ENCODE peak calls at places on chromosomes 4 and X, in eight cellular contexts. L is CD4-positive, alpha-beta memory T cell; W is lung; H is psoas muscle; U is adrenal gland; J is breast epithelium; V is tibial nerve; O is epithelial cell of esophagus. X is an unnamed sample.
A peak's percentile ranks its signal among the peaks of the same experiment; 100 is the strongest.

GRCh38 chrX:9656277-9656676 is 109.4 kb downstream of the GPR143 start:
- DNase-seq in L (no peak), W (no peak), H (no peak), U (no peak), J (no peak), V (no peak), O (no peak), X (peak; percentile 38)

GRCh38 chr4:139889194-139889762 is 223.7 kb downstream of the MGST2 start:
- DNase-seq in L (no peak), W (no peak), H (no peak), U (no peak), J (no peak), V (no peak), O (peak; percentile 97), X (no peak)

GRCh38 chrX:105461013-105461412 is 240.5 kb upstream of the TEX13A start:
- DNase-seq in L (no peak), W (no peak), H (no peak), U (no peak), J (no peak), V (no peak), O (peak; percentile 69), X (no peak)

GRCh38 chr4:114251020-114251419 is 271.6 kb upstream of the ARSJ start:
- DNase-seq in L (no peak), W (no peak), H (no peak), U (no peak), J (no peak), V (no peak), O (peak; percentile 51), X (no peak)

GRCh38 chr4:53653484-53654053 is 62.3 kb upstream of the LNX1 start:
- DNase-seq in L (no peak), W (no peak), H (no peak), U (peak; percentile 65), J (no peak), V (no peak), O (peak; percentile 12), X (no peak)

GRCh38 chrX:16966745-16967144 is 20.3 kb downstream of the REPS2 start:
- DNase-seq in L (no peak), W (no peak), H (no peak), U (no peak), J (no peak), V (no peak), O (no peak), X (no peak)

GRCh38 chrX:150450519-150451177 is 87.5 kb downstream of the MAMLD1 start:
- DNase-seq in L (no peak), W (no peak), H (no peak), U (no peak), J (no peak), V (no peak), O (peak; percentile 16), X (no peak)

GRCh38 chr4:67909910-67910905 is 26.4 kb upstream of the TMPRSS11D start:
- DNase-seq in L (no peak), W (no peak), H (no peak), U (no peak), J (no peak), V (no peak), O (no peak), X (no peak)

GRCh38 chr4:52950226-52950625 is 88.1 kb downstream of the RASL11B start:
- DNase-seq in L (no peak), W (no peak), H (no peak), U (no peak), J (no peak), V (no peak), O (no peak), X (no peak)

GRCh38 chrX:1246816-1247215 is 21.8 kb upstream of the CSF2RA start:
- DNase-seq in L (peak; percentile 72), W (peak; percentile 73), H (peak; percentile 75), U (peak; percentile 84), J (peak; percentile 54), V (peak; percentile 67), O (peak; percentile 24), X (peak; percentile 69)

GRCh38 chr4:64897683-64898082 is 488.4 kb upstream of the TECRL start:
- DNase-seq in L (no peak), W (no peak), H (no peak), U (no peak), J (no peak), V (no peak), O (no peak), X (no peak)

GRCh38 chrX:96705905-96706304 is 21.3 kb downstream of the DIAPH2 start:
- DNase-seq in L (no peak), W (no peak), H (no peak), U (no peak), J (no peak), V (no peak), O (no peak), X (no peak)

GRCh38 chr4:139054791-139055376 is 39.3 kb downstream of the NOCT start:
- DNase-seq in L (no peak), W (no peak), H (no peak), U (no peak), J (no peak), V (no peak), O (no peak), X (no peak)

GRCh38 chr4:123593655-123594054 is 197.1 kb downstream of the SPRY1 start:
- DNase-seq in L (no peak), W (no peak), H (no peak), U (no peak), J (no peak), V (no peak), O (no peak), X (no peak)

GRCh38 chr4:24780936-24781538 is 14.3 kb upstream of the SOD3 start:
- DNase-seq in L (no peak), W (no peak), H (no peak), U (no peak), J (no peak), V (no peak), O (no peak), X (no peak)

GRCh38 chr4:152063301-152064235 is 302.8 kb upstream of the GATB start:
- DNase-seq in L (peak; percentile 73), W (no peak), H (peak; percentile 69), U (peak; percentile 67), J (no peak), V (no peak), O (peak; percentile 40), X (no peak)

GRCh38 chrX:20857746-20858145 is 516.5 kb upstream of the CNKSR2 start:
- DNase-seq in L (no peak), W (no peak), H (no peak), U (no peak), J (no peak), V (no peak), O (peak; percentile 4), X (no peak)

GRCh38 chr4:73187325-73187724 is 71.3 kb downstream of the ANKRD17 start:
- DNase-seq in L (no peak), W (no peak), H (no peak), U (no peak), J (no peak), V (no peak), O (no peak), X (no peak)

GRCh38 chr4:2256781-2257191 is 5.1 kb downstream of the MXD4 start:
- DNase-seq in L (peak; percentile 32), W (peak; percentile 35), H (peak; percentile 80), U (peak; percentile 86), J (peak; percentile 49), V (peak; percentile 34), O (no peak), X (no peak)
- H3K4me3 ChIP-seq in L (no peak overlapping the region), W (no peak overlapping the region), H (no peak overlapping the region), U (no peak overlapping the region), J (no peak overlapping the region), V (peak overlapping the region; percentile 8), O (no peak overlapping the region), X (no peak overlapping the region)

DNA sequence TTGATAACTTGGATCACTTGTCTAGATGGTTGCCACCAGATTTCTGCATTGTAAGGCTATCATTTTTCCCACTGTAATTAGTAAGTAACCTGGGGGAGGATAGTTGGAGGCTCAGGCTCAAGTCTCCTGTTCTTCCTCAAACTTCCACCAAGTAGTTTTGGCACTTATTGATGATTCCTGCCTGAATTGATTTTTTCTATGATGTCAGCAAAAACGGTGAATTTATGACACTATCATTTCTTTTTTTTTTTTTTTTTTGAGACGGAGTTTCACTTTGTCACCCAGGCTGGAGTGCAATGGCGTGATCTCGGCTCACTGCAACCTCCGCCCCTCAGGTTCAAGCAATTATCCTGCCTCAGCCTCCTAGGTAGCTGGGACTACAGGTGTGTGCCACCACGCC is 12.4 kb downstream of the TMSB4X start:
- DNase-seq in L (no peak), W (no peak), H (no peak), U (no peak), J (no peak), V (no peak), O (no peak), X (no peak)
- H3K4me3 ChIP-seq in L (no peak overlapping the region), W (no peak overlapping the region), H (no peak overlapping the region), U (no peak overlapping the region), J (no peak overlapping the region), V (no peak overlapping the region), O (no peak overlapping the region), X (no peak overlapping the region)

DNA sequence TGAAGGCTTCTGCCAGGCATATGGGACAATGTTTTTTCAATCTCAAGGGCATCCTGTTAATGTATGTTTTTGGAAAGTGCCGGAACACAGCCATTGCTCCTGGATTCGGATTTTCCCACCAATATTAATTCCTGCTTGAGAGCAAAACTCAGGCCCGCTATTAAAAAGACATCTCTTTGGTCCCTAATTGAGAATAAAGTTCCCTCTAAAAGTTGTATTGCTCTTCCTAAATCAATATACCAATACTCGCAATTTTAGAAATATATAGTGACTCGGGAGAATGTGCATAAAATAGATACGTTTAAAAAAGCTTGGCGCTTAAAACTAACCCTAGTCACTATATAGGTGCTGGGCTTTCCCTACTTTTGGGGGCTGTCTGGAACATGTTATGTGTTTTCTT is 15.5 kb upstream of the PITX2 start:
- DNase-seq in L (no peak), W (no peak), H (no peak), U (no peak), J (no peak), V (no peak), O (no peak), X (no peak)
- H3K4me3 ChIP-seq in L (no peak overlapping the region), W (no peak overlapping the region), H (no peak overlapping the region), U (no peak overlapping the region), J (no peak overlapping the region), V (no peak overlapping the region), O (no peak overlapping the region), X (no peak overlapping the region)

GRCh38 chr4:154414796-154415195 is 76.8 kb downstream of the DCHS2 start:
- DNase-seq in L (no peak), W (no peak), H (no peak), U (no peak), J (no peak), V (no peak), O (no peak), X (no peak)

GRCh38 chr4:154415313-154415712 is 76.3 kb downstream of the DCHS2 start:
- DNase-seq in L (no peak), W (no peak), H (no peak), U (no peak), J (no peak), V (no peak), O (no peak), X (no peak)

GRCh38 chr4:154416183-154416543 is 75.4 kb downstream of the DCHS2 start:
- DNase-seq in L (no peak), W (no peak), H (peak; percentile 53), U (peak; percentile 67), J (no peak), V (no peak), O (peak; percentile 3), X (no peak)

GRCh38 chr4:154421618-154422017 is 70.0 kb downstream of the DCHS2 start:
- DNase-seq in L (no peak), W (no peak), H (no peak), U (no peak), J (no peak), V (no peak), O (no peak), X (no peak)

DNA sequence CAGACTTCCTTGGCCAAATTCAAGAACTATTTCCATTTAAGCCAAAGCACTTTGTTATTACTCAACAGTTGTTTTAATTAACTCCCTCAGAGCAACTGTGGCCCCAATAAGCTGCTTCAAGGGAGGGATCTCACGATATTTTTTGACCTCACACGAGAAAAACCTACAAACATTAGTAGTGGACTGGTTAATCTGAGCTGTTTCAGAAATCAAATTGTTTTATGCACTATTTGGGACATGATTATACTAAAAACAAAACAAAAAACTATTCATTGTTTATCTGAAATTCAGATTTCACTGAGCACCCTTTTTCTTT is 74.3 kb downstream of the DCHS2 start:
- DNase-seq in L (no peak), W (no peak), H (no peak), U (no peak), J (no peak), V (no peak), O (no peak), X (no peak)
- H3K4me3 ChIP-seq in L (no peak overlapping the region), W (no peak overlapping the region), H (peak overlapping the region; percentile 31), U (no peak overlapping the region), J (peak overlapping the region; percentile 37), V (peak overlapping the region; percentile 52), O (no peak overlapping the region), X (peak overlapping the region; percentile 53)